ENCODE peak calls at places on chromosomes 3 and 15, in nine cellular contexts. One of them, this sample, is unnamed.

GRCh38 chr3:126307591-126308393 is 49.4 kb downstream of the KLF15 start:
- DNase-seq in GM12892: no peak
- DNase-seq in activated CD8-positive, alpha-beta memory T cell treated with anti-CD3 and anti-CD28 coated beads, Interleukin-2, amount 10 ng/mL, durations not matched to agents 7 days and 5 days: no peak
- DNase-seq in mesendoderm: no peak
- DNase-seq in COR-L47: no peak
- DNase-seq in heart right ventricle: no peak
- DNase-seq in uterus: no peak
- DNase-seq in activated CD4-positive, alpha-beta T cell treated with anti-CD3 and anti-CD28 coated beads for 24 hours: no peak
- DNase-seq in CD8-positive, alpha-beta memory T cell: no peak
- DNase-seq in this sample: no peak

GRCh38 chr3:149055575-149055974 is 30.8 kb downstream of the HLTF start:
- DNase-seq in GM12892: no peak
- DNase-seq in activated CD8-positive, alpha-beta memory T cell treated with anti-CD3 and anti-CD28 coated beads, Interleukin-2, amount 10 ng/mL, durations not matched to agents 7 days and 5 days: no peak
- DNase-seq in mesendoderm: no peak
- DNase-seq in COR-L47: no peak
- DNase-seq in heart right ventricle: no peak
- DNase-seq in uterus: no peak
- DNase-seq in activated CD4-positive, alpha-beta T cell treated with anti-CD3 and anti-CD28 coated beads for 24 hours: no peak
- DNase-seq in CD8-positive, alpha-beta memory T cell: no peak
- DNase-seq in this sample: no peak

GRCh38 chr15:89506026-89506686 is 9.8 kb upstream of the RHCG start:
- DNase-seq in GM12892: no peak
- DNase-seq in activated CD8-positive, alpha-beta memory T cell treated with anti-CD3 and anti-CD28 coated beads, Interleukin-2, amount 10 ng/mL, durations not matched to agents 7 days and 5 days: no peak
- DNase-seq in mesendoderm: no peak
- DNase-seq in COR-L47: no peak
- DNase-seq in heart right ventricle: no peak
- DNase-seq in uterus: no peak
- DNase-seq in activated CD4-positive, alpha-beta T cell treated with anti-CD3 and anti-CD28 coated beads for 24 hours: no peak
- DNase-seq in CD8-positive, alpha-beta memory T cell: no peak
- DNase-seq in this sample: no peak

GRCh38 chr3:49415931-49416601 is 3.8 kb downstream of the TCTA start:
- DNase-seq in GM12892: no peak
- DNase-seq in activated CD8-positive, alpha-beta memory T cell treated with anti-CD3 and anti-CD28 coated beads, Interleukin-2, amount 10 ng/mL, durations not matched to agents 7 days and 5 days: peak; percentile 86
- DNase-seq in mesendoderm: no peak
- DNase-seq in COR-L47: no peak
- DNase-seq in heart right ventricle: no peak
- DNase-seq in uterus: no peak
- DNase-seq in activated CD4-positive, alpha-beta T cell treated with anti-CD3 and anti-CD28 coated beads for 24 hours: peak; percentile 21
- DNase-seq in CD8-positive, alpha-beta memory T cell: peak; percentile 68
- DNase-seq in this sample: peak; percentile 52

GRCh38 chr3:46897031-46897430 is 19.5 kb downstream of the PTH1R start:
- DNase-seq in GM12892: no peak
- DNase-seq in activated CD8-positive, alpha-beta memory T cell treated with anti-CD3 and anti-CD28 coated beads, Interleukin-2, amount 10 ng/mL, durations not matched to agents 7 days and 5 days: no peak
- DNase-seq in mesendoderm: no peak
- DNase-seq in COR-L47: no peak
- DNase-seq in heart right ventricle: no peak
- DNase-seq in uterus: no peak
- DNase-seq in activated CD4-positive, alpha-beta T cell treated with anti-CD3 and anti-CD28 coated beads for 24 hours: no peak
- DNase-seq in CD8-positive, alpha-beta memory T cell: no peak
- DNase-seq in this sample: no peak

GRCh38 chr3:75906555-75907112 is 121.3 kb upstream of the ZNF717 start:
- DNase-seq in GM12892: no peak
- DNase-seq in activated CD8-positive, alpha-beta memory T cell treated with anti-CD3 and anti-CD28 coated beads, Interleukin-2, amount 10 ng/mL, durations not matched to agents 7 days and 5 days: no peak
- DNase-seq in mesendoderm: peak; percentile 89
- DNase-seq in COR-L47: peak; percentile 64
- DNase-seq in heart right ventricle: no peak
- DNase-seq in uterus: no peak
- DNase-seq in activated CD4-positive, alpha-beta T cell treated with anti-CD3 and anti-CD28 coated beads for 24 hours: no peak
- DNase-seq in CD8-positive, alpha-beta memory T cell: no peak
- DNase-seq in this sample: no peak

GRCh38 chr3:129277829-129278271 is 820 bp upstream of the HMCES start:
- DNase-seq in GM12892: no peak
- DNase-seq in activated CD8-positive, alpha-beta memory T cell treated with anti-CD3 and anti-CD28 coated beads, Interleukin-2, amount 10 ng/mL, durations not matched to agents 7 days and 5 days: no peak
- DNase-seq in mesendoderm: peak; percentile 55
- DNase-seq in COR-L47: peak; percentile 26
- DNase-seq in heart right ventricle: no peak
- DNase-seq in uterus: no peak
- DNase-seq in activated CD4-positive, alpha-beta T cell treated with anti-CD3 and anti-CD28 coated beads for 24 hours: no peak
- DNase-seq in CD8-positive, alpha-beta memory T cell: no peak
- DNase-seq in this sample: no peak

GRCh38 chr15:79962178-79962577 is 8.8 kb downstream of the BCL2A1 start:
- DNase-seq in GM12892: no peak
- DNase-seq in activated CD8-positive, alpha-beta memory T cell treated with anti-CD3 and anti-CD28 coated beads, Interleukin-2, amount 10 ng/mL, durations not matched to agents 7 days and 5 days: no peak
- DNase-seq in mesendoderm: no peak
- DNase-seq in COR-L47: no peak
- DNase-seq in heart right ventricle: no peak
- DNase-seq in uterus: no peak
- DNase-seq in activated CD4-positive, alpha-beta T cell treated with anti-CD3 and anti-CD28 coated beads for 24 hours: no peak
- DNase-seq in CD8-positive, alpha-beta memory T cell: no peak
- DNase-seq in this sample: no peak

GRCh38 chr3:42010530-42010929 is 48.6 kb upstream of the ULK4 start:
- DNase-seq in GM12892: no peak
- DNase-seq in activated CD8-positive, alpha-beta memory T cell treated with anti-CD3 and anti-CD28 coated beads, Interleukin-2, amount 10 ng/mL, durations not matched to agents 7 days and 5 days: no peak
- DNase-seq in mesendoderm: no peak
- DNase-seq in COR-L47: no peak
- DNase-seq in heart right ventricle: no peak
- DNase-seq in uterus: no peak
- DNase-seq in activated CD4-positive, alpha-beta T cell treated with anti-CD3 and anti-CD28 coated beads for 24 hours: no peak
- DNase-seq in CD8-positive, alpha-beta memory T cell: no peak
- DNase-seq in this sample: no peak

GRCh38 chr3:121072128-121072527 is 164.1 kb downstream of the STXBP5L start:
- DNase-seq in GM12892: no peak
- DNase-seq in activated CD8-positive, alpha-beta memory T cell treated with anti-CD3 and anti-CD28 coated beads, Interleukin-2, amount 10 ng/mL, durations not matched to agents 7 days and 5 days: no peak
- DNase-seq in mesendoderm: no peak
- DNase-seq in COR-L47: no peak
- DNase-seq in heart right ventricle: peak; percentile 36
- DNase-seq in uterus: no peak
- DNase-seq in activated CD4-positive, alpha-beta T cell treated with anti-CD3 and anti-CD28 coated beads for 24 hours: no peak
- DNase-seq in CD8-positive, alpha-beta memory T cell: no peak
- DNase-seq in this sample: no peak

GRCh38 chr3:136734382-136735070 is 17.7 kb downstream of the STAG1 start:
- DNase-seq in GM12892: no peak
- DNase-seq in activated CD8-positive, alpha-beta memory T cell treated with anti-CD3 and anti-CD28 coated beads, Interleukin-2, amount 10 ng/mL, durations not matched to agents 7 days and 5 days: no peak
- DNase-seq in mesendoderm: peak; percentile 36
- DNase-seq in COR-L47: peak; percentile 24
- DNase-seq in heart right ventricle: no peak
- DNase-seq in uterus: no peak
- DNase-seq in activated CD4-positive, alpha-beta T cell treated with anti-CD3 and anti-CD28 coated beads for 24 hours: no peak
- DNase-seq in CD8-positive, alpha-beta memory T cell: no peak
- DNase-seq in this sample: no peak

GRCh38 chr15:98503970-98504369 is 144.4 kb upstream of the IGF1R start:
- DNase-seq in GM12892: no peak
- DNase-seq in activated CD8-positive, alpha-beta memory T cell treated with anti-CD3 and anti-CD28 coated beads, Interleukin-2, amount 10 ng/mL, durations not matched to agents 7 days and 5 days: no peak
- DNase-seq in mesendoderm: no peak
- DNase-seq in COR-L47: no peak
- DNase-seq in heart right ventricle: no peak
- DNase-seq in uterus: no peak
- DNase-seq in activated CD4-positive, alpha-beta T cell treated with anti-CD3 and anti-CD28 coated beads for 24 hours: no peak
- DNase-seq in CD8-positive, alpha-beta memory T cell: no peak
- DNase-seq in this sample: no peak

GRCh38 chr15:80773792-80774352 is 5.3 kb upstream of the CEMIP start:
- DNase-seq in GM12892: no peak
- DNase-seq in activated CD8-positive, alpha-beta memory T cell treated with anti-CD3 and anti-CD28 coated beads, Interleukin-2, amount 10 ng/mL, durations not matched to agents 7 days and 5 days: no peak
- DNase-seq in mesendoderm: no peak
- DNase-seq in COR-L47: no peak
- DNase-seq in heart right ventricle: no peak
- DNase-seq in uterus: no peak
- DNase-seq in activated CD4-positive, alpha-beta T cell treated with anti-CD3 and anti-CD28 coated beads for 24 hours: no peak
- DNase-seq in CD8-positive, alpha-beta memory T cell: no peak
- DNase-seq in this sample: no peak

GRCh38 chr3:190855151-190855550 is 7.3 kb downstream of the GMNC start:
- DNase-seq in GM12892: no peak
- DNase-seq in activated CD8-positive, alpha-beta memory T cell treated with anti-CD3 and anti-CD28 coated beads, Interleukin-2, amount 10 ng/mL, durations not matched to agents 7 days and 5 days: no peak
- DNase-seq in mesendoderm: peak; percentile 68
- DNase-seq in COR-L47: no peak
- DNase-seq in heart right ventricle: no peak
- DNase-seq in uterus: no peak
- DNase-seq in activated CD4-positive, alpha-beta T cell treated with anti-CD3 and anti-CD28 coated beads for 24 hours: no peak
- DNase-seq in CD8-positive, alpha-beta memory T cell: no peak
- DNase-seq in this sample: no peak

GRCh38 chr3:33030802-33031201 is 66.1 kb downstream of the GLB1 start:
- DNase-seq in GM12892: no peak
- DNase-seq in activated CD8-positive, alpha-beta memory T cell treated with anti-CD3 and anti-CD28 coated beads, Interleukin-2, amount 10 ng/mL, durations not matched to agents 7 days and 5 days: peak; percentile 81
- DNase-seq in mesendoderm: peak; percentile 7
- DNase-seq in COR-L47: no peak
- DNase-seq in heart right ventricle: no peak
- DNase-seq in uterus: no peak
- DNase-seq in activated CD4-positive, alpha-beta T cell treated with anti-CD3 and anti-CD28 coated beads for 24 hours: peak; percentile 35
- DNase-seq in CD8-positive, alpha-beta memory T cell: no peak
- DNase-seq in this sample: no peak

GRCh38 chr3:46843508-46843907 is 19.7 kb downstream of the MYL3 start:
- DNase-seq in GM12892: no peak
- DNase-seq in activated CD8-positive, alpha-beta memory T cell treated with anti-CD3 and anti-CD28 coated beads, Interleukin-2, amount 10 ng/mL, durations not matched to agents 7 days and 5 days: peak; percentile 18
- DNase-seq in mesendoderm: no peak
- DNase-seq in COR-L47: no peak
- DNase-seq in heart right ventricle: no peak
- DNase-seq in uterus: no peak
- DNase-seq in activated CD4-positive, alpha-beta T cell treated with anti-CD3 and anti-CD28 coated beads for 24 hours: no peak
- DNase-seq in CD8-positive, alpha-beta memory T cell: no peak
- DNase-seq in this sample: no peak

GRCh38 chr3:32894977-32895376 is 56.5 kb upstream of the CCR4 start:
- DNase-seq in GM12892: no peak
- DNase-seq in activated CD8-positive, alpha-beta memory T cell treated with anti-CD3 and anti-CD28 coated beads, Interleukin-2, amount 10 ng/mL, durations not matched to agents 7 days and 5 days: no peak
- DNase-seq in mesendoderm: no peak
- DNase-seq in COR-L47: no peak
- DNase-seq in heart right ventricle: no peak
- DNase-seq in uterus: no peak
- DNase-seq in activated CD4-positive, alpha-beta T cell treated with anti-CD3 and anti-CD28 coated beads for 24 hours: no peak
- DNase-seq in CD8-positive, alpha-beta memory T cell: no peak
- DNase-seq in this sample: no peak

GRCh38 chr3:100957407-100958100 is 35.7 kb downstream of the ABI3BP start:
- DNase-seq in GM12892: no peak
- DNase-seq in activated CD8-positive, alpha-beta memory T cell treated with anti-CD3 and anti-CD28 coated beads, Interleukin-2, amount 10 ng/mL, durations not matched to agents 7 days and 5 days: no peak
- DNase-seq in mesendoderm: no peak
- DNase-seq in COR-L47: no peak
- DNase-seq in heart right ventricle: no peak
- DNase-seq in uterus: no peak
- DNase-seq in activated CD4-positive, alpha-beta T cell treated with anti-CD3 and anti-CD28 coated beads for 24 hours: no peak
- DNase-seq in CD8-positive, alpha-beta memory T cell: no peak
- DNase-seq in this sample: no peak

GRCh38 chr15:53658827-53659226 is 100.6 kb downstream of the WDR72 start:
- DNase-seq in GM12892: no peak
- DNase-seq in activated CD8-positive, alpha-beta memory T cell treated with anti-CD3 and anti-CD28 coated beads, Interleukin-2, amount 10 ng/mL, durations not matched to agents 7 days and 5 days: no peak
- DNase-seq in mesendoderm: no peak
- DNase-seq in COR-L47: peak; percentile 93
- DNase-seq in heart right ventricle: no peak
- DNase-seq in uterus: no peak
- DNase-seq in activated CD4-positive, alpha-beta T cell treated with anti-CD3 and anti-CD28 coated beads for 24 hours: no peak
- DNase-seq in CD8-positive, alpha-beta memory T cell: no peak
- DNase-seq in this sample: no peak

GRCh38 chr3:49534581-49535495 is 19.4 kb upstream of the BSN start:
- DNase-seq in GM12892: no peak
- DNase-seq in activated CD8-positive, alpha-beta memory T cell treated with anti-CD3 and anti-CD28 coated beads, Interleukin-2, amount 10 ng/mL, durations not matched to agents 7 days and 5 days: no peak
- DNase-seq in mesendoderm: peak; percentile 80
- DNase-seq in COR-L47: peak; percentile 85
- DNase-seq in heart right ventricle: no peak
- DNase-seq in uterus: no peak
- DNase-seq in activated CD4-positive, alpha-beta T cell treated with anti-CD3 and anti-CD28 coated beads for 24 hours: no peak
- DNase-seq in CD8-positive, alpha-beta memory T cell: no peak
- DNase-seq in this sample: no peak

GRCh38 chr3:33417051-33417673 is 23.0 kb downstream of the UBP1 start:
- DNase-seq in GM12892: no peak
- DNase-seq in activated CD8-positive, alpha-beta memory T cell treated with anti-CD3 and anti-CD28 coated beads, Interleukin-2, amount 10 ng/mL, durations not matched to agents 7 days and 5 days: no peak
- DNase-seq in mesendoderm: no peak
- DNase-seq in COR-L47: no peak
- DNase-seq in heart right ventricle: no peak
- DNase-seq in uterus: no peak
- DNase-seq in activated CD4-positive, alpha-beta T cell treated with anti-CD3 and anti-CD28 coated beads for 24 hours: peak; percentile 10
- DNase-seq in CD8-positive, alpha-beta memory T cell: no peak
- DNase-seq in this sample: no peak

GRCh38 chr15:64699767-64700388 is 75.5 kb downstream of the RBPMS2 start:
- DNase-seq in GM12892: no peak
- DNase-seq in activated CD8-positive, alpha-beta memory T cell treated with anti-CD3 and anti-CD28 coated beads, Interleukin-2, amount 10 ng/mL, durations not matched to agents 7 days and 5 days: no peak
- DNase-seq in mesendoderm: peak; percentile 94
- DNase-seq in COR-L47: no peak
- DNase-seq in heart right ventricle: peak; percentile 59
- DNase-seq in uterus: no peak
- DNase-seq in activated CD4-positive, alpha-beta T cell treated with anti-CD3 and anti-CD28 coated beads for 24 hours: no peak
- DNase-seq in CD8-positive, alpha-beta memory T cell: no peak
- DNase-seq in this sample: no peak

This sample was measured in CD8-positive, alpha-beta T cell.